ENCODE peak calls at places on chromosomes 11 and 22, in eight cellular contexts. X is fibroblast of lung, Z is progenitor cell of endocrine pancreas, S is upper lobe of right lung, M is suprapubic skin, Q is A549, G is brain microvascular endothelial cell, R is HFFc6. P is an unnamed sample.

GRCh38 chr22:25351631-25352293 is 132.3 kb downstream of the CRYBB2 start:
- DNase-seq in X (no peak), Z (no peak), S (peak), M (peak), Q (no peak), G (no peak), R (no peak), P (no peak)

GRCh38 chr11:111463276-111463675 is 48.9 kb downstream of the BTG4 start:
- DNase-seq in X (no peak), Z (no peak), S (no peak), M (no peak), Q (no peak), G (no peak), R (no peak), P (no peak)

GRCh38 chr22:45008853-45009751 is 703 bp downstream of the PHF21B start:
- DNase-seq in X (no peak), Z (peak), S (no peak), M (no peak), Q (peak), G (no peak), R (no peak), P (peak)

GRCh38 chr22:28710889-28711285 is 30.7 kb downstream of the CHEK2 start:
- DNase-seq in X (peak), Z (no peak), S (no peak), M (no peak), Q (no peak), G (peak), R (no peak), P (no peak)

GRCh38 chr11:93905384-93905783 is 55.0 kb upstream of the VSTM5 start:
- DNase-seq in X (peak), Z (no peak), S (no peak), M (no peak), Q (no peak), G (peak), R (peak), P (no peak)

GRCh38 chr22:46557736-46558480 is 20.5 kb upstream of the CELSR1 start:
- DNase-seq in X (no peak), Z (no peak), S (no peak), M (peak), Q (no peak), G (no peak), R (no peak), P (no peak)

GRCh38 chr11:90344546-90344945 is 121.7 kb upstream of the CHORDC1 start:
- DNase-seq in X (no peak), Z (no peak), S (no peak), M (no peak), Q (no peak), G (no peak), R (no peak), P (no peak)

GRCh38 chr11:61127991-61128390 is 25.7 kb downstream of the CD5 start:
- DNase-seq in X (no peak), Z (no peak), S (no peak), M (no peak), Q (no peak), G (no peak), R (no peak), P (no peak)

GRCh38 chr22:22894740-22895731 is 7.4 kb downstream of the IGLL5 start:
- DNase-seq in X (no peak), Z (no peak), S (peak), M (no peak), Q (no peak), G (no peak), R (no peak), P (no peak)

GRCh38 chr22:24191893-24192292 is 10.6 kb downstream of the SUSD2 start:
- DNase-seq in X (no peak), Z (no peak), S (no peak), M (no peak), Q (no peak), G (no peak), R (no peak), P (no peak)

GRCh38 chr22:32245042-32245441 is 10.1 kb downstream of the SLC5A4 start:
- DNase-seq in X (no peak), Z (no peak), S (no peak), M (no peak), Q (peak), G (no peak), R (no peak), P (no peak)

GRCh38 chr11:133746663-133747306 is 98.5 kb downstream of the SPATA19 start:
- DNase-seq in X (no peak), Z (no peak), S (no peak), M (no peak), Q (no peak), G (no peak), R (no peak), P (no peak)

DNA sequence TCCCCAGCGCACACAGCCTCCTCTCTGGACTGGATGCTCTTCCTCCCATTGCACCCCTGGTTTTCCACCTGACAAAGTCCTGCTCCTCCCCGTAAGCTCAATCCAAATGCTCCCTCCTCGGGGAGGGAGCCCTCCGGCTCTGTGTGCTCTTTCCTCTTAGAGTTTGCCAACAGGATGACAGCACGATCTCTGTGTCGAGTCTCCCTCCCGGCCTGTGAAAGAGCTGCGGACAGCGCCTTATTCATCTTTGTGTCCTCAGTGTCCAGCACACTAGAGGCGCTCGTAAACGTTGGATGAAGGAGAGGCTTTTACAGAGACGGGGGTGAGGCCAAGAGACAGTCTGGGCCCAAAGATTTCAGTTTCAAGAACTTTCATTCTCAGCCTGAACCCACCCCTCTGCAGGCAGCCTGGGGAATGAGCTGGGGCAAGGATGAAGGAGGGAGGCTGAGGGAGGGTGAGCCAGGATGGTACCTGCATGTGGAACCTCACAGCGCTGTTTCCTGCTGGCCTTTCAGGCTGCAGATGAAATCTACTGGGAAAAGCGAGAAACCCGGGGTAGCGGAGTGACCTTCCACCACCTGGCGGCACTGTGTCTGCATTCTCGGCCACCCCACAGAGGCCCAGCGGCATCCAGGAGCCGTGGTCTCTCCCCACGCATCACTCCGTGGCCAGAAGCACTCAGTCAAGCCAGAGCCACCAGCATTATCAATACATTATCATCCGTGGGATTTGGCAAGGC is 8.5 kb upstream of the TMPRSS4 start:
- DNase-seq in X (no peak), Z (no peak), S (no peak), M (no peak), Q (no peak), G (no peak), R (no peak), P (peak)
- TF ChIP-seq CTCF in X (no peak), Z (peak), S (no peak), M (no peak), Q (no peak), G (no peak), R (peak), P (peak)

GRCh38 chr11:119100960-119101349 is 698 bp downstream of the DPAGT1 start:
- DNase-seq in X (no peak), Z (no peak), S (no peak), M (no peak), Q (no peak), G (no peak), R (no peak), P (no peak)
- TF ChIP-seq CTCF in X (no peak), Z (no peak), S (no peak), M (no peak), Q (no peak), G (no peak), R (no peak), P (no peak)

DNA sequence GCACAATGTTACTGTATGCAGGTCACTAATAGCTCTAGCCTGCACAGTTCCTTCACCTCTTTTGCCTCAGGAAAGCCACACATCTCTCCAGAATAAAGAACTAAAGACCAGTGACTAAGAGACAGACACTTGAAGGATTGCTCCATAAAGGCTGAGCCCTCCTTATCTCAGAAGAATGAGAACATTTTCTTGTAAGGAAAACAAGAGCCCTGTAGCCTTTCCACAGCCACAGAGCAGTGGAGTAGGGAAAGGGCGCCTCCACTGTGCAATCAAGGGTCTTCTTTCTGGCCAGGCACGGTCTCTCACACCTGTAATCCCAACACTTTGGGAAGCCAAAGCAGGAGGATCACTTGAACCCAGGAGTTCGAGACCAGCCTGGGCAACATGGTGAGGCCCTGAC is 202.6 kb upstream of the TMEM45B start:
- DNase-seq in X (no peak), Z (no peak), S (no peak), M (no peak), Q (no peak), G (peak), R (no peak), P (no peak)
- TF ChIP-seq CTCF in X (no peak), Z (no peak), S (no peak), M (no peak), Q (no peak), G (no peak), R (no peak), P (no peak)

GRCh38 chr11:62713343-62713742 is 5.9 kb downstream of the GNG3 start:
- DNase-seq in X (no peak), Z (no peak), S (no peak), M (no peak), Q (peak), G (no peak), R (no peak), P (no peak)
- TF ChIP-seq CTCF in X (no peak), Z (no peak), S (no peak), M (no peak), Q (no peak), G (no peak), R (no peak), P (no peak)

DNA sequence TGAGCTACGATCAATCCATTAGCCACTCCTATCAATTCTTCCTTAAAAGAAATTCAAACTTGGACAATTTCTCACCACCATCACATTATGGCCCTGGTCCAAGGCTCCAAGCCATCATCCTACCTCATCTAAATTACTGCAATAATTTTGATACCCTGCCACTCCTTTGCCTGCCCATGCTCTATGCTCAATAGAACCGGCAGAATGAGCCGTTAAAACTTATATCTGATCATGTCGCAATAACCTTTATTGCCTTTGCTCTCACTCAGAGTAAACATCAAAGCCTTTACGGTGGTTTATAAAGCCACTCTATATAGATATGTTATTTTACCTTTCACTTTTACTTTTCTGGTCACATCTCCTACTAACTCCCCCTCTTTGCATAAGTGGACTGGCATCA is 2392.1 kb upstream of the RAG2 start:
- DNase-seq in X (no peak), Z (no peak), S (no peak), M (no peak), Q (no peak), G (no peak), R (no peak), P (no peak)
- TF ChIP-seq CTCF in X (no peak), Z (no peak), S (no peak), M (no peak), Q (no peak), G (no peak), R (no peak), P (no peak)

GRCh38 chr11:69001301-69002081 is 11.6 kb downstream of the MRGPRF start:
- DNase-seq in X (no peak), Z (no peak), S (peak), M (peak), Q (no peak), G (no peak), R (no peak), P (no peak)

GRCh38 chr11:69000391-69000790 is 12.7 kb downstream of the MRGPRF start:
- DNase-seq in X (no peak), Z (peak), S (no peak), M (no peak), Q (no peak), G (no peak), R (no peak), P (no peak)

GRCh38 chr11:68999093-68999747 is 13.8 kb downstream of the MRGPRF start:
- DNase-seq in X (no peak), Z (no peak), S (no peak), M (peak), Q (no peak), G (no peak), R (no peak), P (no peak)

GRCh38 chr11:69002101-69002742 is 10.8 kb downstream of the MRGPRF start:
- DNase-seq in X (peak), Z (peak), S (no peak), M (peak), Q (no peak), G (no peak), R (no peak), P (no peak)

DNA sequence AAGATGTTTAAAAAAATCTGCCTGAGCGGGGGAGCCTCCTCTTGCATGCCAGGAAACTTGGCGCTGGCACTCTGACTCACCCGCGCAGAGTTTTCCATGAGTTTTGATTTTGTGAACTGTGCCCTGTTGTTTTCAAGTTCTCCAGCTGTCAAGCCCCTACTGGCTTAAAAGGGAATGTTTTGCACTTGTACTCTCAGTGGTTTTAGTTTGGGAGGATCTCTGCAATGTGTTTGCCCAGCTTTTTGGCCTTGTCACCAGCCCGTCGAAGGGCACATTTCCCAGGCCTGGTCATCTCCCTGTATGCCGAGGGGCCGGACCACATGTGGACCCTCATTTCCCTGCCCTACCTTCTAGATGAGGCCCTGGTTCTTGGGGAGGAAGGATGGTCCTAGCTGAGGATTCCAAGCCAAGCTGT is 12.2 kb downstream of the MRGPRF start:
- DNase-seq in X (peak), Z (peak), S (no peak), M (peak), Q (peak), G (peak), R (peak), P (no peak)
- TF ChIP-seq CTCF in X (peak), Z (peak), S (peak), M (peak), Q (no peak), G (peak), R (peak), P (peak)

GRCh38 chr11:101436511-101437142 is 147.2 kb downstream of the TRPC6 start:
- DNase-seq in X (peak), Z (peak), S (no peak), M (no peak), Q (peak), G (peak), R (no peak), P (peak)

GRCh38 chr11:101441747-101442146 is 142.1 kb downstream of the TRPC6 start:
- DNase-seq in X (no peak), Z (no peak), S (peak), M (no peak), Q (no peak), G (peak), R (peak), P (no peak)

GRCh38 chr11:101438126-101438525 is 145.7 kb downstream of the TRPC6 start:
- DNase-seq in X (no peak), Z (no peak), S (no peak), M (no peak), Q (no peak), G (no peak), R (no peak), P (no peak)

GRCh38 chr11:101442171-101442570 is 141.6 kb downstream of the TRPC6 start:
- DNase-seq in X (peak), Z (no peak), S (no peak), M (no peak), Q (no peak), G (peak), R (peak), P (no peak)

DNA sequence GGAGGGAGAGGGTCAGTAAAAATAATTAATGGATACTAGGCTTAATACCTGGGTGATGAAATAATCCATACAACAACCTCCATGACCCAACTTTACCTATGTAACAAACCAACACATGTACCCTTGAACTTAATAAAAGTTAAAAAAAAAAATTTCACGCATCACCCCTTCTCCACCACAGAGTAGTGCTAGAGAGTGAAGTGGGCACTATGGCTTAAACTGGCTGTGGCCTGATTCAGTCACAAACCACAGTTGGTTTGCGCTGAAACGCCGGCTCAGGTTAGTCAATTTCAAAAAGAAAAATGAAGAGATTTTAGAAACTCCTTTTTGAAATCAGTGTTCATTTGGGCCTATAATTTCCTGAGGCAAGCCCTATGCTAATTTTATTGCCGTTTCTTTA is 144.3 kb downstream of the TRPC6 start:
- DNase-seq in X (no peak), Z (no peak), S (no peak), M (no peak), Q (no peak), G (no peak), R (no peak), P (no peak)
- TF ChIP-seq CTCF in X (no peak), Z (no peak), S (no peak), M (no peak), Q (no peak), G (peak), R (no peak), P (no peak)

GRCh38 chr11:5891216-5891800 is 1.7 kb upstream of the OR52E5 start:
- DNase-seq in X (peak), Z (no peak), S (no peak), M (no peak), Q (peak), G (no peak), R (no peak), P (no peak)
- TF ChIP-seq CTCF in X (peak), Z (peak), S (peak), M (peak), Q (peak), G (peak), R (peak), P (peak)

GRCh38 chr11:9139628-9140357 is 48.4 kb upstream of the SCUBE2 start:
- DNase-seq in X (no peak), Z (no peak), S (no peak), M (no peak), Q (no peak), G (no peak), R (no peak), P (no peak)
- TF ChIP-seq CTCF in X (no peak), Z (no peak), S (no peak), M (no peak), Q (no peak), G (no peak), R (no peak), P (no peak)

GRCh38 chr11:68533945-68534344 is 73.4 kb downstream of the PPP6R3 start:
- DNase-seq in X (no peak), Z (no peak), S (no peak), M (no peak), Q (no peak), G (no peak), R (no peak), P (no peak)

GRCh38 chr11:68536706-68537105 is 76.2 kb downstream of the PPP6R3 start:
- DNase-seq in X (no peak), Z (no peak), S (no peak), M (no peak), Q (no peak), G (no peak), R (no peak), P (no peak)

GRCh38 chr11:68538025-68538424 is 77.5 kb downstream of the PPP6R3 start:
- DNase-seq in X (no peak), Z (no peak), S (no peak), M (no peak), Q (no peak), G (no peak), R (no peak), P (no peak)

GRCh38 chr11:68532719-68533369 is 72.3 kb downstream of the PPP6R3 start:
- DNase-seq in X (no peak), Z (no peak), S (no peak), M (no peak), Q (no peak), G (no peak), R (no peak), P (no peak)

GRCh38 chr11:68535098-68535497 is 74.5 kb downstream of the PPP6R3 start:
- DNase-seq in X (no peak), Z (no peak), S (no peak), M (no peak), Q (no peak), G (no peak), R (no peak), P (no peak)
- TF ChIP-seq CTCF in X (no peak), Z (no peak), S (no peak), M (no peak), Q (no peak), G (no peak), R (no peak), P (no peak)